ENCODE peak calls at places on chromosomes 6 and 20, in five cellular contexts. A is HEK293T, X is cardiac fibroblast, U is left ventricle myocardium superior, K is T-helper 9 cell. B is an unnamed sample.

GRCh38 chr6:41560440-41561192 is 14.4 kb downstream of the FOXP4 start:
- DNase-seq in A (no peak), X (peak), U (peak), K (peak), B (peak)

GRCh38 chr6:13457577-13457976 is 29.8 kb downstream of the GFOD1 start:
- DNase-seq in K (no peak), U (peak), A (no peak), X (peak), B (no peak)

GRCh38 chr20:32807706-32808105 is 12.0 kb upstream of the MAPRE1 start:
- DNase-seq in A (no peak), K (no peak), U (no peak), X (no peak), B (no peak)

GRCh38 chr6:75196051-75196743 is 9.7 kb downstream of the COL12A1 start:
- DNase-seq in X (peak), K (no peak), A (no peak), U (no peak), B (no peak)

GRCh38 chr20:23412026-23412425 is 9.3 kb downstream of the NAPB start:
- DNase-seq in A (no peak), U (no peak), K (no peak), X (peak), B (no peak)

GRCh38 chr6:124962617-124963415 is 579 bp downstream of the RNF217 start:
- DNase-seq in U (peak), A (peak), X (peak), K (no peak), B (no peak)

GRCh38 chr20:34475979-34476736 is 40.1 kb upstream of the DYNLRB1 start:
- DNase-seq in X (peak), K (peak), A (peak), U (peak), B (peak)

GRCh38 chr6:52877786-52878185 is 31.7 kb downstream of the GSTA3 start:
- DNase-seq in K (no peak), A (no peak), X (peak), U (no peak), B (no peak)

GRCh38 chr6:43308101-43308989 is at the start of gene CRIP3:
- DNase-seq in U (peak), K (peak), X (peak), A (no peak), B (peak)

GRCh38 chr6:169034523-169035167 is 219.0 kb downstream of the THBS2 start:
- DNase-seq in A (no peak), U (no peak), X (peak), K (no peak), B (no peak)

GRCh38 chr6:3585320-3585935 is 128.6 kb upstream of the SLC22A23 start:
- DNase-seq in K (no peak), A (no peak), X (peak), U (no peak), B (no peak)

GRCh38 chr6:31717499-31718222 is 2.5 kb downstream of the LY6G6D start:
- DNase-seq in X (no peak), A (no peak), U (no peak), K (no peak), B (no peak)

GRCh38 chr20:63553251-63553932 is 567 bp upstream of the FNDC11 start:
- DNase-seq in U (peak), X (peak), A (peak), K (peak), B (peak)

GRCh38 chr6:69825904-69826303 is 29.1 kb upstream of the LMBRD1 start:
- DNase-seq in K (no peak), U (no peak), A (no peak), X (peak), B (no peak)

GRCh38 chr6:125507987-125508655 is 206.4 kb upstream of the HDDC2 start:
- DNase-seq in X (peak), K (no peak), A (no peak), U (no peak), B (no peak)

GRCh38 chr6:24352434-24352833 is 5.4 kb downstream of the DCDC2 start:
- DNase-seq in U (no peak), X (no peak), K (no peak), A (no peak), B (no peak)

GRCh38 chr6:35474978-35475570 is 6.9 kb downstream of the RPL10A start:
- DNase-seq in K (no peak), X (no peak), U (no peak), A (no peak), B (no peak)

GRCh38 chr6:169556758-169557505 is 144.9 kb downstream of the WDR27 start:
- DNase-seq in K (no peak), U (no peak), X (no peak), A (no peak), B (peak)

GRCh38 chr6:3318226-3318625 is 59.5 kb downstream of the PSMG4 start:
- DNase-seq in U (no peak), X (no peak), A (no peak), K (peak), B (peak)

GRCh38 chr6:132161283-132161682 is 210.1 kb upstream of the CCN2 start:
- DNase-seq in U (no peak), X (peak), K (no peak), A (peak), B (no peak)

GRCh38 chr6:72869621-72870020 is 247.8 kb downstream of the KCNQ5 start:
- DNase-seq in U (no peak), A (no peak), X (no peak), K (no peak), B (no peak)

GRCh38 chr6:143027058-143027457 is 33.6 kb upstream of the AIG1 start:
- DNase-seq in A (peak), X (peak), K (peak), U (peak), B (peak)

GRCh38 chr20:51531141-51531710 is 11.3 kb downstream of the NFATC2 start:
- DNase-seq in U (no peak), X (no peak), K (peak), A (no peak), B (peak)

GRCh38 chr6:2203264-2203663 is 42.1 kb downstream of the GMDS start:
- DNase-seq in K (no peak), A (no peak), X (no peak), U (no peak), B (no peak)

B was measured in CD4-positive, alpha-beta T cell.